ENCODE peak calls at places on chromosomes 12 and 14, in ten cellular contexts. One of them, this sample, is unnamed.
A peak's percentile ranks its signal among the peaks of the same experiment; 100 is the strongest.

GRCh38 chr12:14955876-14956811 is 5.3 kb downstream of the ARHGDIB start:
- DNase-seq in Peyer's patch: no peak
- DNase-seq in upper lobe of left lung: no peak
- DNase-seq in esophagus squamous epithelium: no peak
- DNase-seq in tibial nerve: no peak
- DNase-seq in dorsolateral prefrontal cortex: no peak
- DNase-seq in MM.1S: peak; percentile 55
- DNase-seq in suprapubic skin: no peak
- DNase-seq in adrenal gland: no peak
- DNase-seq in right atrium auricular region: no peak
- DNase-seq in this sample: no peak

GRCh38 chr12:31011336-31011735 is 62.3 kb upstream of the DDX11 start:
- DNase-seq in Peyer's patch: no peak
- DNase-seq in upper lobe of left lung: no peak
- DNase-seq in esophagus squamous epithelium: no peak
- DNase-seq in tibial nerve: no peak
- DNase-seq in dorsolateral prefrontal cortex: peak; percentile 2
- DNase-seq in MM.1S: no peak
- DNase-seq in suprapubic skin: no peak
- DNase-seq in adrenal gland: no peak
- DNase-seq in right atrium auricular region: no peak
- DNase-seq in this sample: no peak

GRCh38 chr12:108806350-108806749 is 51.0 kb downstream of the SSH1 start:
- DNase-seq in Peyer's patch: peak; percentile 35
- DNase-seq in upper lobe of left lung: no peak
- DNase-seq in esophagus squamous epithelium: no peak
- DNase-seq in tibial nerve: no peak
- DNase-seq in dorsolateral prefrontal cortex: no peak
- DNase-seq in MM.1S: no peak
- DNase-seq in suprapubic skin: no peak
- DNase-seq in adrenal gland: no peak
- DNase-seq in right atrium auricular region: no peak
- DNase-seq in this sample: no peak

GRCh38 chr14:74548881-74549280 is 55.3 kb downstream of the ISCA2 start:
- DNase-seq in Peyer's patch: no peak
- DNase-seq in upper lobe of left lung: no peak
- DNase-seq in esophagus squamous epithelium: no peak
- DNase-seq in tibial nerve: peak; percentile 68
- DNase-seq in dorsolateral prefrontal cortex: no peak
- DNase-seq in MM.1S: no peak
- DNase-seq in suprapubic skin: peak; percentile 92
- DNase-seq in adrenal gland: no peak
- DNase-seq in right atrium auricular region: peak; percentile 90
- DNase-seq in this sample: no peak

GRCh38 chr14:68787235-68787727 is 5.6 kb downstream of the ZFP36L1 start:
- DNase-seq in Peyer's patch: no peak
- DNase-seq in upper lobe of left lung: no peak
- DNase-seq in esophagus squamous epithelium: no peak
- DNase-seq in tibial nerve: no peak
- DNase-seq in dorsolateral prefrontal cortex: peak; percentile 34
- DNase-seq in MM.1S: no peak
- DNase-seq in suprapubic skin: no peak
- DNase-seq in adrenal gland: no peak
- DNase-seq in right atrium auricular region: peak; percentile 66
- DNase-seq in this sample: peak; percentile 50

GRCh38 chr14:67962215-67962644 is 142.7 kb downstream of the RAD51B start:
- DNase-seq in Peyer's patch: no peak
- DNase-seq in upper lobe of left lung: no peak
- DNase-seq in esophagus squamous epithelium: no peak
- DNase-seq in tibial nerve: no peak
- DNase-seq in dorsolateral prefrontal cortex: no peak
- DNase-seq in MM.1S: no peak
- DNase-seq in suprapubic skin: no peak
- DNase-seq in adrenal gland: no peak
- DNase-seq in right atrium auricular region: no peak
- DNase-seq in this sample: peak; percentile 58

GRCh38 chr14:90276627-90277367 is 20.4 kb downstream of the PSMC1 start:
- DNase-seq in Peyer's patch: no peak
- DNase-seq in upper lobe of left lung: peak; percentile 38
- DNase-seq in esophagus squamous epithelium: no peak
- DNase-seq in tibial nerve: no peak
- DNase-seq in dorsolateral prefrontal cortex: no peak
- DNase-seq in MM.1S: no peak
- DNase-seq in suprapubic skin: no peak
- DNase-seq in adrenal gland: no peak
- DNase-seq in right atrium auricular region: no peak
- DNase-seq in this sample: no peak

GRCh38 chr14:41609704-41610183 is 3.1 kb downstream of the LRFN5 start:
- DNase-seq in Peyer's patch: no peak
- DNase-seq in upper lobe of left lung: peak; percentile 79
- DNase-seq in esophagus squamous epithelium: no peak
- DNase-seq in tibial nerve: no peak
- DNase-seq in dorsolateral prefrontal cortex: peak; percentile 79
- DNase-seq in MM.1S: no peak
- DNase-seq in suprapubic skin: peak; percentile 69
- DNase-seq in adrenal gland: peak; percentile 80
- DNase-seq in right atrium auricular region: no peak
- DNase-seq in this sample: peak; percentile 21

GRCh38 chr12:133192847-133193246 is 11.6 kb downstream of the ZNF268 start:
- DNase-seq in Peyer's patch: no peak
- DNase-seq in upper lobe of left lung: no peak
- DNase-seq in esophagus squamous epithelium: no peak
- DNase-seq in tibial nerve: no peak
- DNase-seq in dorsolateral prefrontal cortex: no peak
- DNase-seq in MM.1S: no peak
- DNase-seq in suprapubic skin: no peak
- DNase-seq in adrenal gland: no peak
- DNase-seq in right atrium auricular region: no peak
- DNase-seq in this sample: no peak

GRCh38 chr14:93103392-93104080 is 12.2 kb downstream of the ITPK1 start:
- DNase-seq in Peyer's patch: peak; percentile 73
- DNase-seq in upper lobe of left lung: no peak
- DNase-seq in esophagus squamous epithelium: no peak
- DNase-seq in tibial nerve: no peak
- DNase-seq in dorsolateral prefrontal cortex: no peak
- DNase-seq in MM.1S: peak; percentile 74
- DNase-seq in suprapubic skin: no peak
- DNase-seq in adrenal gland: no peak
- DNase-seq in right atrium auricular region: no peak
- DNase-seq in this sample: peak; percentile 79

GRCh38 chr12:124577986-124578385 is 10.6 kb upstream of the NCOR2 start:
- DNase-seq in Peyer's patch: no peak
- DNase-seq in upper lobe of left lung: peak; percentile 40
- DNase-seq in esophagus squamous epithelium: no peak
- DNase-seq in tibial nerve: no peak
- DNase-seq in dorsolateral prefrontal cortex: no peak
- DNase-seq in MM.1S: no peak
- DNase-seq in suprapubic skin: no peak
- DNase-seq in adrenal gland: no peak
- DNase-seq in right atrium auricular region: no peak
- DNase-seq in this sample: no peak

GRCh38 chr12:106981781-106982180 is 5.2 kb downstream of the MTERF2 start:
- DNase-seq in Peyer's patch: no peak
- DNase-seq in upper lobe of left lung: no peak
- DNase-seq in esophagus squamous epithelium: no peak
- DNase-seq in tibial nerve: no peak
- DNase-seq in dorsolateral prefrontal cortex: no peak
- DNase-seq in MM.1S: no peak
- DNase-seq in suprapubic skin: no peak
- DNase-seq in adrenal gland: no peak
- DNase-seq in right atrium auricular region: no peak
- DNase-seq in this sample: no peak
- H3K27ac ChIP-seq in Peyer's patch: no peak overlapping the region
- H3K27ac ChIP-seq in upper lobe of left lung: no peak overlapping the region
- H3K27ac ChIP-seq in esophagus squamous epithelium: no peak overlapping the region
- H3K27ac ChIP-seq in tibial nerve: peak overlapping the region; percentile 34
- H3K27ac ChIP-seq in dorsolateral prefrontal cortex: no peak overlapping the region
- H3K27ac ChIP-seq in MM.1S: no peak overlapping the region
- H3K27ac ChIP-seq in suprapubic skin: no peak overlapping the region
- H3K27ac ChIP-seq in adrenal gland: no peak overlapping the region
- H3K27ac ChIP-seq in right atrium auricular region: no peak overlapping the region
- H3K27ac ChIP-seq in this sample: no peak overlapping the region

DNA sequence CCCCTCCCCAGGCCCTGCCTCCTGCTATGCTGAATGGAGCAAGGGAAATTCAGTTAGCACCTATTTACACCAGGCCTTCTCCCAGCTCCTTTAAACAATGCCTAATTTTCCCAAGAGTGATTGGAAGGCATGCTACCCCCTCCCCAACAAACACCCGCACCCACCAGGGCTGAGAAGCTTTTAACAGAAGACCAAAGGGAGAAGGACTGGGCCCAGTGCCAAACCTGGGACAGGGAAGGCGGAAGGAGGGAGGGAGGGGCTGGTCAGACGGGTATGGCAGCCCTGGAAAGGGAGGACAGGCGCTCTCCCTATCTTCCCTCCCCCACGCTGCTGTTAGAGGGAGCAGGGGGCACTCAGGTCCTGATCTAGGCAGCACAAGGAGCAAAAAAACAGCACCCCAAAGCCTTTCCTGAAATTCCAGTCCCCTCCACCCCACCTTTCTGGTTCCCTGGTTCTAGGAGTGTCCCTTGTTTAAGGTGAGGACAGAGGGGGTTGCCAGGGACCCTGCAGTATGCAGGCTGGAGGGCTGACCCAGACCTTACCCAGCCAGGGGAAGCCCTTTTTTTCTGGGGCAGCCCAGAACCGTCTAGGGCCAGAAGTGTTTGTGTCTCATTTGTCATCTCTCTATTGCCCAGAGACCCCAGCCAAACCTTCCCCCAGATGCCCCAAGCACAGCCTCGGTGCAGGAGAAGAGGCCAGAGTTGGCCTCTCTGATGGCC is 2.4 kb upstream of the KRT8 start:
- DNase-seq in Peyer's patch: peak; percentile 89
- DNase-seq in upper lobe of left lung: no peak
- DNase-seq in esophagus squamous epithelium: no peak
- DNase-seq in tibial nerve: no peak
- DNase-seq in dorsolateral prefrontal cortex: no peak
- DNase-seq in MM.1S: no peak
- DNase-seq in suprapubic skin: peak; percentile 77
- DNase-seq in adrenal gland: peak; percentile 48
- DNase-seq in right atrium auricular region: no peak
- DNase-seq in this sample: peak; percentile 96
- H3K4me3 ChIP-seq in Peyer's patch: no peak overlapping the region
- H3K4me3 ChIP-seq in upper lobe of left lung: no peak overlapping the region
- H3K4me3 ChIP-seq in esophagus squamous epithelium: no peak overlapping the region
- H3K4me3 ChIP-seq in tibial nerve: no peak overlapping the region
- H3K4me3 ChIP-seq in dorsolateral prefrontal cortex: no peak overlapping the region
- H3K4me3 ChIP-seq in MM.1S: no peak overlapping the region
- H3K4me3 ChIP-seq in suprapubic skin: no peak overlapping the region
- H3K4me3 ChIP-seq in adrenal gland: no peak overlapping the region
- H3K4me3 ChIP-seq in right atrium auricular region: no peak overlapping the region
- H3K4me3 ChIP-seq in this sample: no peak overlapping the region

GRCh38 chr12:92505373-92506340 is 197.1 kb upstream of the PLEKHG7 start:
- DNase-seq in Peyer's patch: peak; percentile 68
- DNase-seq in upper lobe of left lung: peak; percentile 8
- DNase-seq in esophagus squamous epithelium: peak; percentile 3
- DNase-seq in tibial nerve: peak; percentile 75
- DNase-seq in dorsolateral prefrontal cortex: no peak
- DNase-seq in MM.1S: no peak
- DNase-seq in suprapubic skin: peak; percentile 70
- DNase-seq in adrenal gland: no peak
- DNase-seq in right atrium auricular region: peak; percentile 75
- DNase-seq in this sample: peak; percentile 72

GRCh38 chr12:92503977-92504966 is 198.5 kb upstream of the PLEKHG7 start:
- DNase-seq in Peyer's patch: no peak
- DNase-seq in upper lobe of left lung: no peak
- DNase-seq in esophagus squamous epithelium: no peak
- DNase-seq in tibial nerve: peak; percentile 28
- DNase-seq in dorsolateral prefrontal cortex: no peak
- DNase-seq in MM.1S: no peak
- DNase-seq in suprapubic skin: no peak
- DNase-seq in adrenal gland: no peak
- DNase-seq in right atrium auricular region: peak; percentile 63
- DNase-seq in this sample: peak; percentile 38

GRCh38 chr12:92506460-92506859 is 196.3 kb upstream of the PLEKHG7 start:
- DNase-seq in Peyer's patch: no peak
- DNase-seq in upper lobe of left lung: no peak
- DNase-seq in esophagus squamous epithelium: no peak
- DNase-seq in tibial nerve: no peak
- DNase-seq in dorsolateral prefrontal cortex: no peak
- DNase-seq in MM.1S: no peak
- DNase-seq in suprapubic skin: no peak
- DNase-seq in adrenal gland: no peak
- DNase-seq in right atrium auricular region: no peak
- DNase-seq in this sample: no peak

GRCh38 chr12:92502417-92503028 is 200.3 kb upstream of the PLEKHG7 start:
- DNase-seq in Peyer's patch: no peak
- DNase-seq in upper lobe of left lung: no peak
- DNase-seq in esophagus squamous epithelium: no peak
- DNase-seq in tibial nerve: no peak
- DNase-seq in dorsolateral prefrontal cortex: no peak
- DNase-seq in MM.1S: peak; percentile 50
- DNase-seq in suprapubic skin: no peak
- DNase-seq in adrenal gland: no peak
- DNase-seq in right atrium auricular region: no peak
- DNase-seq in this sample: no peak

DNA sequence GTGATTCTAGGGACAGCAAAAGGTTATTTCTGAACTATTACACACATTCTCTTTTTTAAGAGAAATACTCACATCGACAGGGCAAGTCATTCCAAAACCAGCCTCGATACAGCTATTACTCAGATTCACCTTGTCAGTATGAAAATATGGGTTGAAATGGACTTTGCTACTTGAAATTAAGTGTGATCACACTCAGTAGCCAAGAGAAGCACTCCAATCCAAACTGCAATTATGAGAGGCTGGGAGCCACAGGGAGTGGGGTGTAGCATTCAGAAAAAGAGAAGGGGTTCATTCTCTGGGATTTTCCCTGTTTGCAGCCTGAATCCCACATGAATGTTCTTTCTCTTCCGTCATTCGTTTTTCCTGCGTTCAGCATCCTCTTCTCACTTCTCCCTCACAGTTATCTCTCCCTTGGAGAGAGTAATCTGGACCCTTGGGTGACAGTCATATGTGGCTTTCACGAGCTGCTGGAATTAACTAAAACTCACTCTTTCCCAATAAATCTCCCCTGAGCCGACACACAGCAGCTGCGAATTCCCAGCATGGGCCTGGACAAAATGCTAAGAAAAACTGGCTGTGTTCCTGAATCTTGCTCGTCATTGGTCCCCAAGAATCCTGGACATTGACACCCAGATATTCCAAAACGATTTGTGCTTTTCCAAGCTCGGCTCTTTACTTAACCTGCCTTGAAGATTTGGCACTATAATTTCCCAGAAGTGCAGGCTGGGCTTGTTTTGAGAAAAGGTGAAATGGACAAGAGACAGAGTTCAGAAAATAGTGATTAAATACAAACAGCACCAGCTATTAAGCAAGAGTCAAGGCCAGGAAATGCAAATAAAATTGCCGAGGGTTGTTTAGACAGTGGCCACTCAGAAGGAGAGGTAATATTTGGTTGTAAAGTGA is 199.5 kb upstream of the PLEKHG7 start:
- DNase-seq in Peyer's patch: no peak
- DNase-seq in upper lobe of left lung: no peak
- DNase-seq in esophagus squamous epithelium: no peak
- DNase-seq in tibial nerve: no peak
- DNase-seq in dorsolateral prefrontal cortex: no peak
- DNase-seq in MM.1S: no peak
- DNase-seq in suprapubic skin: no peak
- DNase-seq in adrenal gland: no peak
- DNase-seq in right atrium auricular region: no peak
- DNase-seq in this sample: no peak
- H3K27ac ChIP-seq in Peyer's patch: peak overlapping the region; percentile 81
- H3K27ac ChIP-seq in upper lobe of left lung: peak overlapping the region; percentile 84
- H3K27ac ChIP-seq in esophagus squamous epithelium: no peak overlapping the region
- H3K27ac ChIP-seq in tibial nerve: peak overlapping the region; percentile 96
- H3K27ac ChIP-seq in dorsolateral prefrontal cortex: peak overlapping the region; percentile 2
- H3K27ac ChIP-seq in MM.1S: peak overlapping the region; percentile 15
- H3K27ac ChIP-seq in suprapubic skin: peak overlapping the region; percentile 8
- H3K27ac ChIP-seq in adrenal gland: peak overlapping the region; percentile 83
- H3K27ac ChIP-seq in right atrium auricular region: peak overlapping the region; percentile 81
- H3K27ac ChIP-seq in this sample: peak overlapping the region; percentile 5

GRCh38 chr12:76311796-76312195 is 36.4 kb downstream of the BBS10 start:
- DNase-seq in Peyer's patch: no peak
- DNase-seq in upper lobe of left lung: no peak
- DNase-seq in esophagus squamous epithelium: no peak
- DNase-seq in tibial nerve: no peak
- DNase-seq in dorsolateral prefrontal cortex: no peak
- DNase-seq in MM.1S: no peak
- DNase-seq in suprapubic skin: no peak
- DNase-seq in adrenal gland: no peak
- DNase-seq in right atrium auricular region: no peak
- DNase-seq in this sample: no peak
- H3K4me3 ChIP-seq in Peyer's patch: no peak overlapping the region
- H3K4me3 ChIP-seq in upper lobe of left lung: no peak overlapping the region
- H3K4me3 ChIP-seq in esophagus squamous epithelium: no peak overlapping the region
- H3K4me3 ChIP-seq in tibial nerve: no peak overlapping the region
- H3K4me3 ChIP-seq in dorsolateral prefrontal cortex: no peak overlapping the region
- H3K4me3 ChIP-seq in MM.1S: no peak overlapping the region
- H3K4me3 ChIP-seq in suprapubic skin: no peak overlapping the region
- H3K4me3 ChIP-seq in adrenal gland: no peak overlapping the region
- H3K4me3 ChIP-seq in right atrium auricular region: no peak overlapping the region
- H3K4me3 ChIP-seq in this sample: no peak overlapping the region